ENCODE peak calls at places on chromosomes 2 and 18, in four cellular contexts. K is RWPE2, H is IMR-90, U is lower lobe of right lung. M is an unnamed sample.
A peak's percentile ranks its signal among the peaks of the same experiment; 100 is the strongest.

GRCh38 chr2:233323851-233324250 is 16.2 kb downstream of the SAG start:
- ATAC-seq in U (no peak), H (no peak), K (no peak), M (no peak)

GRCh38 chr2:231323316-231323715 is 72.2 kb upstream of the B3GNT7 start:
- ATAC-seq in H (no peak), K (no peak), U (no peak), M (no peak)

GRCh38 chr2:225640550-225640949 is 241.0 kb downstream of the NYAP2 start:
- ATAC-seq in H (no peak), K (no peak), U (no peak), M (no peak)

GRCh38 chr2:127911737-127912136 is 26.0 kb upstream of the AMMECR1L start:
- ATAC-seq in U (no peak), H (no peak), K (no peak), M (no peak)

GRCh38 chr2:153871231-153872221 is at the start of gene GALNT13:
- ATAC-seq in H (peak; percentile 91), U (peak; percentile 96), K (peak; percentile 88), M (no peak)

GRCh38 chr2:134086594-134087219 is 167.2 kb upstream of the MGAT5 start:
- ATAC-seq in U (no peak), K (no peak), H (no peak), M (no peak)

GRCh38 chr2:4354678-4355077 is 651.3 kb downstream of the DCDC2C start:
- ATAC-seq in H (no peak), K (no peak), U (no peak), M (no peak)

GRCh38 chr18:8771930-8772329 is 66.6 kb downstream of the MTCL1 start:
- ATAC-seq in U (no peak), H (no peak), K (no peak), M (no peak)

GRCh38 chr2:42112418-42112817 is 56.7 kb upstream of the EML4 start:
- ATAC-seq in K (no peak), H (no peak), U (no peak), M (no peak)

GRCh38 chr2:96873651-96874096 is 3.8 kb upstream of the SEMA4C start:
- ATAC-seq in U (no peak), K (no peak), H (no peak), M (no peak)

GRCh38 chr2:101047075-101047766 is 45.1 kb downstream of the RPL31 start:
- ATAC-seq in U (no peak), K (peak; percentile 99), H (no peak), M (peak; percentile 94)

GRCh38 chr2:178066324-178066723 is 6.3 kb downstream of the PDE11A start:
- ATAC-seq in K (no peak), H (no peak), U (no peak), M (no peak)

GRCh38 chr18:8468911-8469310 is 140.3 kb upstream of the RAB12 start:
- ATAC-seq in U (no peak), K (no peak), H (no peak), M (no peak)

GRCh38 chr2:241965931-241966412 is 96.4 kb downstream of the RTP5 start:
- ATAC-seq in U (peak; percentile 69), H (peak; percentile 96), K (peak; percentile 67), M (peak; percentile 58)

GRCh38 chr18:7369006-7369405 is 138.1 kb downstream of the LRRC30 start:
- ATAC-seq in U (no peak), H (no peak), K (no peak), M (no peak)

GRCh38 chr2:689877-690510 is 12.8 kb upstream of the TMEM18 start:
- ATAC-seq in U (no peak), H (no peak), K (no peak), M (no peak)

GRCh38 chr2:74959106-74959751 is 786 bp downstream of the POLE4 start:
- ATAC-seq in H (no peak), U (no peak), K (no peak), M (no peak)

GRCh38 chr2:170715932-170716777 is 1.0 kb downstream of the SP5 start:
- ATAC-seq in K (peak; percentile 32), U (peak; percentile 26), H (no peak), M (no peak)

GRCh38 chr2:198630384-198630783 is 826.0 kb downstream of the PLCL1 start:
- ATAC-seq in K (no peak), H (peak; percentile 49), U (no peak), M (no peak)

GRCh38 chr2:667332-668000 is 9.7 kb downstream of the TMEM18 start:
- ATAC-seq in U (no peak), H (peak; percentile 90), K (peak; percentile 96), M (peak; percentile 78)

GRCh38 chr2:67329951-67330350 is 67.2 kb upstream of the ETAA1 start:
- ATAC-seq in H (no peak), U (no peak), K (no peak), M (no peak)

GRCh38 chr2:160292225-160292624 is 92.2 kb upstream of the ITGB6 start:
- ATAC-seq in H (no peak), K (no peak), U (no peak), M (no peak)

GRCh38 chr2:63902149-63902548 is 60.5 kb downstream of the UGP2 start:
- ATAC-seq in K (no peak), U (no peak), H (no peak), M (no peak)

GRCh38 chr18:28684746-28685145 is 507.8 kb upstream of the CDH2 start:
- ATAC-seq in H (peak; percentile 24), K (no peak), U (no peak), M (no peak)

GRCh38 chr2:207503234-207503633 is 26.5 kb upstream of the CREB1 start:
- ATAC-seq in K (no peak), U (peak; percentile 51), H (no peak), M (no peak)

GRCh38 chr2:35356332-35356731 is 999.2 kb upstream of the CRIM1 start:
- ATAC-seq in H (no peak), U (no peak), K (no peak), M (no peak)

GRCh38 chr2:96097951-96098823 is 18.2 kb downstream of the ADRA2B start:
- ATAC-seq in H (no peak), U (peak; percentile 18), K (no peak), M (no peak)

GRCh38 chr2:56179931-56180330 is 3.9 kb upstream of the CCDC85A start:
- ATAC-seq in U (no peak), K (no peak), H (no peak), M (no peak)

GRCh38 chr2:106565599-106565998 is 78.4 kb downstream of the CD8B2 start:
- ATAC-seq in U (no peak), H (no peak), K (no peak), M (no peak)

GRCh38 chr2:18611604-18612003 is 22.2 kb upstream of the NT5C1B start:
- ATAC-seq in K (no peak), U (peak; percentile 49), H (no peak), M (no peak)

GRCh38 chr2:98747888-98748287 is 17.0 kb upstream of the MGAT4A start:
- ATAC-seq in K (no peak), U (no peak), H (no peak), M (no peak)

GRCh38 chr18:72107647-72108046 is 436.5 kb downstream of the CBLN2 start:
- ATAC-seq in U (no peak), H (no peak), K (peak; percentile 49), M (no peak)

GRCh38 chr2:42314892-42315468 is 46.0 kb downstream of the COX7A2L start:
- ATAC-seq in H (peak; percentile 93), K (peak; percentile 90), U (peak; percentile 40), M (no peak)

GRCh38 chr2:23720705-23721453 is 206.0 kb downstream of the ATAD2B start:
- ATAC-seq in U (no peak), K (no peak), H (no peak), M (peak; percentile 90)

M was measured in esophagus mucosa.